ENCODE peak calls at places on chromosomes 6 and 20, in nine cellular contexts. One of them, this sample, is unnamed.

GRCh38 chr20:2871555-2872303 is 1.6 kb upstream of the PTPRA start:
- DNase-seq in stomach: no peak
- DNase-seq in breast epithelium: no peak
- DNase-seq in HCT116: no peak
- DNase-seq in CD8-positive, alpha-beta T cell: no peak
- DNase-seq in tibial nerve: no peak
- DNase-seq in fibroblast of lung: no peak
- DNase-seq in A549: no peak
- DNase-seq in colonic mucosa: no peak
- DNase-seq in this sample: no peak

GRCh38 chr6:125950293-125950692 is 6.3 kb upstream of the HINT3 start:
- DNase-seq in stomach: no peak
- DNase-seq in breast epithelium: no peak
- DNase-seq in HCT116: no peak
- DNase-seq in CD8-positive, alpha-beta T cell: no peak
- DNase-seq in tibial nerve: no peak
- DNase-seq in fibroblast of lung: peak; percentile 82
- DNase-seq in A549: no peak
- DNase-seq in colonic mucosa: no peak
- DNase-seq in this sample: no peak

GRCh38 chr6:105077592-105078463 is 102.0 kb downstream of the POPDC3 start:
- DNase-seq in stomach: no peak
- DNase-seq in breast epithelium: no peak
- DNase-seq in HCT116: peak; percentile 44
- DNase-seq in CD8-positive, alpha-beta T cell: no peak
- DNase-seq in tibial nerve: peak; percentile 33
- DNase-seq in fibroblast of lung: peak; percentile 40
- DNase-seq in A549: peak; percentile 21
- DNase-seq in colonic mucosa: no peak
- DNase-seq in this sample: no peak

GRCh38 chr6:155201461-155202226 is 62.2 kb upstream of the CLDN20 start:
- DNase-seq in stomach: no peak
- DNase-seq in breast epithelium: no peak
- DNase-seq in HCT116: peak; percentile 28
- DNase-seq in CD8-positive, alpha-beta T cell: no peak
- DNase-seq in tibial nerve: no peak
- DNase-seq in fibroblast of lung: peak; percentile 94
- DNase-seq in A549: no peak
- DNase-seq in colonic mucosa: no peak
- DNase-seq in this sample: no peak

GRCh38 chr6:87653074-87653962 is 48.7 kb downstream of the AKIRIN2 start:
- DNase-seq in stomach: no peak
- DNase-seq in breast epithelium: no peak
- DNase-seq in HCT116: no peak
- DNase-seq in CD8-positive, alpha-beta T cell: no peak
- DNase-seq in tibial nerve: no peak
- DNase-seq in fibroblast of lung: no peak
- DNase-seq in A549: no peak
- DNase-seq in colonic mucosa: no peak
- DNase-seq in this sample: no peak

GRCh38 chr6:16007146-16007545 is 121.7 kb upstream of the MYLIP start:
- DNase-seq in stomach: no peak
- DNase-seq in breast epithelium: no peak
- DNase-seq in HCT116: no peak
- DNase-seq in CD8-positive, alpha-beta T cell: no peak
- DNase-seq in tibial nerve: no peak
- DNase-seq in fibroblast of lung: no peak
- DNase-seq in A549: no peak
- DNase-seq in colonic mucosa: no peak
- DNase-seq in this sample: no peak

GRCh38 chr6:72140795-72141194 is 254.4 kb downstream of the RIMS1 start:
- DNase-seq in stomach: no peak
- DNase-seq in breast epithelium: no peak
- DNase-seq in HCT116: no peak
- DNase-seq in CD8-positive, alpha-beta T cell: no peak
- DNase-seq in tibial nerve: no peak
- DNase-seq in fibroblast of lung: no peak
- DNase-seq in A549: no peak
- DNase-seq in colonic mucosa: no peak
- DNase-seq in this sample: no peak

GRCh38 chr6:161696828-161697227 is 423.0 kb upstream of the AGPAT4 start:
- DNase-seq in stomach: no peak
- DNase-seq in breast epithelium: no peak
- DNase-seq in HCT116: no peak
- DNase-seq in CD8-positive, alpha-beta T cell: no peak
- DNase-seq in tibial nerve: no peak
- DNase-seq in fibroblast of lung: peak; percentile 6
- DNase-seq in A549: no peak
- DNase-seq in colonic mucosa: no peak
- DNase-seq in this sample: no peak

GRCh38 chr20:31987744-31988143 is 19.8 kb downstream of the XKR7 start:
- DNase-seq in stomach: no peak
- DNase-seq in breast epithelium: no peak
- DNase-seq in HCT116: no peak
- DNase-seq in CD8-positive, alpha-beta T cell: no peak
- DNase-seq in tibial nerve: no peak
- DNase-seq in fibroblast of lung: no peak
- DNase-seq in A549: peak; percentile 36
- DNase-seq in colonic mucosa: no peak
- DNase-seq in this sample: no peak

GRCh38 chr20:62195736-62196135 is 12.9 kb downstream of the MTG2 start:
- DNase-seq in stomach: no peak
- DNase-seq in breast epithelium: no peak
- DNase-seq in HCT116: no peak
- DNase-seq in CD8-positive, alpha-beta T cell: no peak
- DNase-seq in tibial nerve: no peak
- DNase-seq in fibroblast of lung: no peak
- DNase-seq in A549: no peak
- DNase-seq in colonic mucosa: no peak
- DNase-seq in this sample: no peak

GRCh38 chr6:131061041-131061770 is 1.8 kb downstream of the EPB41L2 start:
- DNase-seq in stomach: no peak
- DNase-seq in breast epithelium: no peak
- DNase-seq in HCT116: no peak
- DNase-seq in CD8-positive, alpha-beta T cell: no peak
- DNase-seq in tibial nerve: no peak
- DNase-seq in fibroblast of lung: peak; percentile 78
- DNase-seq in A549: no peak
- DNase-seq in colonic mucosa: no peak
- DNase-seq in this sample: no peak

GRCh38 chr6:107408714-107409113 is 50.6 kb downstream of the PDSS2 start:
- DNase-seq in stomach: no peak
- DNase-seq in breast epithelium: no peak
- DNase-seq in HCT116: no peak
- DNase-seq in CD8-positive, alpha-beta T cell: no peak
- DNase-seq in tibial nerve: no peak
- DNase-seq in fibroblast of lung: no peak
- DNase-seq in A549: no peak
- DNase-seq in colonic mucosa: no peak
- DNase-seq in this sample: no peak

GRCh38 chr20:4041748-4042411 is 26.5 kb upstream of the RNF24 start:
- DNase-seq in stomach: peak; percentile 90
- DNase-seq in breast epithelium: peak; percentile 89
- DNase-seq in HCT116: peak; percentile 95
- DNase-seq in CD8-positive, alpha-beta T cell: no peak
- DNase-seq in tibial nerve: no peak
- DNase-seq in fibroblast of lung: peak; percentile 98
- DNase-seq in A549: peak; percentile 81
- DNase-seq in colonic mucosa: peak; percentile 96
- DNase-seq in this sample: no peak

GRCh38 chr6:137493218-137494038 is 766 bp downstream of the OLIG3 start:
- DNase-seq in stomach: no peak
- DNase-seq in breast epithelium: no peak
- DNase-seq in HCT116: no peak
- DNase-seq in CD8-positive, alpha-beta T cell: no peak
- DNase-seq in tibial nerve: no peak
- DNase-seq in fibroblast of lung: no peak
- DNase-seq in A549: no peak
- DNase-seq in colonic mucosa: peak; percentile 41
- DNase-seq in this sample: no peak

GRCh38 chr6:14029605-14030004 is 88.0 kb upstream of the CD83 start:
- DNase-seq in stomach: no peak
- DNase-seq in breast epithelium: no peak
- DNase-seq in HCT116: no peak
- DNase-seq in CD8-positive, alpha-beta T cell: no peak
- DNase-seq in tibial nerve: no peak
- DNase-seq in fibroblast of lung: no peak
- DNase-seq in A549: no peak
- DNase-seq in colonic mucosa: no peak
- DNase-seq in this sample: no peak

GRCh38 chr6:116531675-116532570 is 13.6 kb downstream of the TRAPPC3L start:
- DNase-seq in stomach: peak; percentile 56
- DNase-seq in breast epithelium: no peak
- DNase-seq in HCT116: peak; percentile 60
- DNase-seq in CD8-positive, alpha-beta T cell: peak; percentile 33
- DNase-seq in tibial nerve: peak; percentile 88
- DNase-seq in fibroblast of lung: peak; percentile 62
- DNase-seq in A549: peak; percentile 28
- DNase-seq in colonic mucosa: peak; percentile 64
- DNase-seq in this sample: peak; percentile 15

GRCh38 chr6:134517145-134517658 is 199.3 kb upstream of the SGK1 start:
- DNase-seq in stomach: peak; percentile 90
- DNase-seq in breast epithelium: peak; percentile 72
- DNase-seq in HCT116: no peak
- DNase-seq in CD8-positive, alpha-beta T cell: no peak
- DNase-seq in tibial nerve: peak; percentile 51
- DNase-seq in fibroblast of lung: peak; percentile 86
- DNase-seq in A549: peak; percentile 69
- DNase-seq in colonic mucosa: no peak
- DNase-seq in this sample: no peak

GRCh38 chr6:108492131-108492766 is 68.5 kb upstream of the FOXO3 start:
- DNase-seq in stomach: no peak
- DNase-seq in breast epithelium: no peak
- DNase-seq in HCT116: peak; percentile 36
- DNase-seq in CD8-positive, alpha-beta T cell: no peak
- DNase-seq in tibial nerve: peak; percentile 9
- DNase-seq in fibroblast of lung: peak; percentile 54
- DNase-seq in A549: peak; percentile 6
- DNase-seq in colonic mucosa: no peak
- DNase-seq in this sample: no peak

GRCh38 chr6:159729598-159729997 is 2.3 kb downstream of the WTAP start:
- DNase-seq in stomach: no peak
- DNase-seq in breast epithelium: no peak
- DNase-seq in HCT116: no peak
- DNase-seq in CD8-positive, alpha-beta T cell: no peak
- DNase-seq in tibial nerve: no peak
- DNase-seq in fibroblast of lung: peak; percentile 26
- DNase-seq in A549: no peak
- DNase-seq in colonic mucosa: no peak
- DNase-seq in this sample: no peak

GRCh38 chr20:46407671-46407996 is 1.2 kb upstream of the ELMO2 start:
- DNase-seq in stomach: no peak
- DNase-seq in breast epithelium: no peak
- DNase-seq in HCT116: no peak
- DNase-seq in CD8-positive, alpha-beta T cell: no peak
- DNase-seq in tibial nerve: no peak
- DNase-seq in fibroblast of lung: no peak
- DNase-seq in A549: no peak
- DNase-seq in colonic mucosa: no peak
- DNase-seq in this sample: no peak
- H3K4me3 ChIP-seq in stomach: no peak overlapping the region
- H3K4me3 ChIP-seq in breast epithelium: no peak overlapping the region
- H3K4me3 ChIP-seq in HCT116: no peak overlapping the region
- H3K4me3 ChIP-seq in CD8-positive, alpha-beta T cell: no peak overlapping the region
- H3K4me3 ChIP-seq in tibial nerve: no peak overlapping the region
- H3K4me3 ChIP-seq in fibroblast of lung: no peak overlapping the region
- H3K4me3 ChIP-seq in A549: no peak overlapping the region
- H3K4me3 ChIP-seq in colonic mucosa: no peak overlapping the region
- H3K4me3 ChIP-seq in this sample: peak overlapping the region; percentile 96

DNA sequence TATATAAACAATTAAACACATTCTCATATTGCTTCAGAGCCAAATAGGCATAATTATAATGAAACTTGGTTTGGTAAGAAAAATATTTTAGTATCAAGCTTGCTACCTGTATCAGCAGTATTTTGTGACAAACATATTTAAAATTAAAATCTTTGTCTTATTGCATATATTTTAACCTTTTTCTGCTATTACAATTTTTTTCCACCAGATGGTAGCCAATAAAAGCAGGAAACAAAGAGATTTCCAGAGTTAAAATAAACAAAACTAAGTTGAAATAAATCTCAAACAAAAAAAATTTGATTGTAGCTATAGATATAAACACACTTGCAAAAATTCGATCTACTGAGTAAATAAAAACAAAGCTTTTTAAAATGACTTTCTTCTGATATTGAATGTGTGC is 491.3 kb upstream of the GJE1 start:
- DNase-seq in stomach: no peak
- DNase-seq in breast epithelium: no peak
- DNase-seq in HCT116: no peak
- DNase-seq in CD8-positive, alpha-beta T cell: no peak
- DNase-seq in tibial nerve: no peak
- DNase-seq in fibroblast of lung: no peak
- DNase-seq in A549: no peak
- DNase-seq in colonic mucosa: no peak
- DNase-seq in this sample: no peak
- TF ChIP-seq CTCF in stomach: no peak
- TF ChIP-seq CTCF in breast epithelium: no peak
- TF ChIP-seq CTCF in HCT116: peak; percentile 23
- TF ChIP-seq CTCF in CD8-positive, alpha-beta T cell: no peak
- TF ChIP-seq CTCF in tibial nerve: no peak
- TF ChIP-seq CTCF in fibroblast of lung: no peak
- TF ChIP-seq CTCF in A549: no peak
- TF ChIP-seq CTCF in colonic mucosa: no peak
- TF ChIP-seq CTCF in this sample: peak; percentile 18

DNA sequence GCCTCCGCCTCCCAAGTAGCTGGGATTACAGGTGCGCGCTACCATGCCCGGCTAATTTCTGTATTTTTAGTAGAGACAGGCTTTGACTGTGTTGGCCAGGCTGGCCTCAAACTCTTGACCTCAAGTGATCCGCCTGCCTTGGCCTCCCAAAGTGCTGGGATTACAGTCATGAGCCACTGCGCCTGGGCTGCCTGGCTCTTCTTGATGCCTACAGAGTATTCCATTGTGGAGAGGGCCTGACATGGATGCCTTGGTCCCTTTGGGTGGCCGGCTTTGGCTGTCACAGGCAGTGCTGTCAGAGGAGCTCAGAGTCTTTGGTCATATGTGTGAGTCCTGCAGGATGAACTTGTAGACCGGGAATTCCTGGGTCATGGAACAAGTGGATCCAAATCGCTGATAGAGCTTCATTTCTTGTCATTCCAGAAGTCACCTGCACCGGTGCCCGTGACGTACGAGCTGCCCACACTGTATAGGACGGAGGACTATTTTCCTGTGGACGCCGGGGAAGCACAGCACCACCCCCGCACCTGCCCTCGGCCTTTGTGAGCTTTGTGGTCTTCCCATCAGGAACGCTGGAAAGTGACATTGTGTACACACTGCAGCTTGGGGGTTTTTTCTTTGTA is 55.1 kb downstream of the ADNP start:
- DNase-seq in stomach: no peak
- DNase-seq in breast epithelium: no peak
- DNase-seq in HCT116: no peak
- DNase-seq in CD8-positive, alpha-beta T cell: no peak
- DNase-seq in tibial nerve: no peak
- DNase-seq in fibroblast of lung: no peak
- DNase-seq in A549: no peak
- DNase-seq in colonic mucosa: no peak
- DNase-seq in this sample: no peak
- H3K27ac ChIP-seq in stomach: no peak overlapping the region
- H3K27ac ChIP-seq in breast epithelium: no peak overlapping the region
- H3K27ac ChIP-seq in HCT116: no peak overlapping the region
- H3K27ac ChIP-seq in CD8-positive, alpha-beta T cell: no peak overlapping the region
- H3K27ac ChIP-seq in tibial nerve: no peak overlapping the region
- H3K27ac ChIP-seq in fibroblast of lung: no peak overlapping the region
- H3K27ac ChIP-seq in A549: no peak overlapping the region
- H3K27ac ChIP-seq in colonic mucosa: no peak overlapping the region
- H3K27ac ChIP-seq in this sample: no peak overlapping the region

GRCh38 chr20:35453647-35454046 is 1.8 kb upstream of the CEP250 start:
- DNase-seq in stomach: no peak
- DNase-seq in breast epithelium: no peak
- DNase-seq in HCT116: no peak
- DNase-seq in CD8-positive, alpha-beta T cell: no peak
- DNase-seq in tibial nerve: no peak
- DNase-seq in fibroblast of lung: no peak
- DNase-seq in A549: no peak
- DNase-seq in colonic mucosa: no peak
- DNase-seq in this sample: no peak
- H3K4me3 ChIP-seq in stomach: no peak overlapping the region
- H3K4me3 ChIP-seq in breast epithelium: no peak overlapping the region
- H3K4me3 ChIP-seq in HCT116: peak overlapping the region; percentile 93
- H3K4me3 ChIP-seq in CD8-positive, alpha-beta T cell: no peak overlapping the region
- H3K4me3 ChIP-seq in tibial nerve: no peak overlapping the region
- H3K4me3 ChIP-seq in fibroblast of lung: peak overlapping the region; percentile 92
- H3K4me3 ChIP-seq in A549: peak overlapping the region; percentile 71
- H3K4me3 ChIP-seq in colonic mucosa: no peak overlapping the region
- H3K4me3 ChIP-seq in this sample: no peak overlapping the region